ENCODE peak calls at places on chromosomes 4 and X, in six cellular contexts. One of them, this sample, is unnamed.

GRCh38 chr4:121706595-121707021 is 9.8 kb upstream of the ANXA5 start:
- DNase-seq in lower leg skin: no peak
- DNase-seq in spleen: no peak
- DNase-seq in HCT116: no peak
- DNase-seq in breast epithelium: no peak
- DNase-seq in adrenal gland: no peak
- DNase-seq in this sample: no peak

GRCh38 chr4:182448281-182449151 is 205.3 kb downstream of the TENM3 start:
- DNase-seq in HCT116: peak
- DNase-seq in lower leg skin: peak
- DNase-seq in adrenal gland: peak
- DNase-seq in breast epithelium: peak
- DNase-seq in spleen: peak
- DNase-seq in this sample: peak

GRCh38 chrX:152892999-152893605 is 4.8 kb upstream of the ZNF185 start:
- DNase-seq in spleen: peak
- DNase-seq in breast epithelium: no peak
- DNase-seq in HCT116: no peak
- DNase-seq in lower leg skin: no peak
- DNase-seq in adrenal gland: no peak
- DNase-seq in this sample: no peak

GRCh38 chr4:145909331-145909730 is 29.3 kb downstream of the ZNF827 start:
- DNase-seq in breast epithelium: no peak
- DNase-seq in spleen: peak
- DNase-seq in lower leg skin: peak
- DNase-seq in adrenal gland: peak
- DNase-seq in HCT116: no peak
- DNase-seq in this sample: no peak

GRCh38 chrX:109535578-109535977 is 1.1 kb upstream of the NXT2 start:
- DNase-seq in adrenal gland: no peak
- DNase-seq in HCT116: no peak
- DNase-seq in spleen: no peak
- DNase-seq in breast epithelium: no peak
- DNase-seq in lower leg skin: no peak
- DNase-seq in this sample: no peak

GRCh38 chrX:45329217-45329616 is 128.5 kb upstream of the DIPK2B start:
- DNase-seq in HCT116: peak
- DNase-seq in adrenal gland: no peak
- DNase-seq in breast epithelium: no peak
- DNase-seq in spleen: no peak
- DNase-seq in lower leg skin: no peak
- DNase-seq in this sample: no peak

GRCh38 chrX:74262472-74263209 is 41.3 kb upstream of the ZCCHC13 start:
- DNase-seq in adrenal gland: no peak
- DNase-seq in breast epithelium: no peak
- DNase-seq in spleen: no peak
- DNase-seq in lower leg skin: no peak
- DNase-seq in HCT116: no peak
- DNase-seq in this sample: no peak

GRCh38 chr4:76194325-76194724 is 19.3 kb downstream of the SCARB2 start:
- DNase-seq in spleen: no peak
- DNase-seq in adrenal gland: peak
- DNase-seq in HCT116: no peak
- DNase-seq in lower leg skin: no peak
- DNase-seq in breast epithelium: no peak
- DNase-seq in this sample: peak

GRCh38 chrX:49930046-49930445 is 7.7 kb downstream of the CLCN5 start:
- DNase-seq in lower leg skin: no peak
- DNase-seq in spleen: no peak
- DNase-seq in HCT116: no peak
- DNase-seq in breast epithelium: no peak
- DNase-seq in adrenal gland: no peak
- DNase-seq in this sample: no peak

GRCh38 chr4:8192748-8193738 is 6.0 kb upstream of the SH3TC1 start:
- DNase-seq in adrenal gland: peak
- DNase-seq in breast epithelium: no peak
- DNase-seq in HCT116: peak
- DNase-seq in lower leg skin: peak
- DNase-seq in spleen: peak
- DNase-seq in this sample: no peak

GRCh38 chrX:130575831-130576404 is 174.1 kb downstream of the RBMX2 start:
- DNase-seq in spleen: no peak
- DNase-seq in HCT116: peak
- DNase-seq in lower leg skin: no peak
- DNase-seq in breast epithelium: no peak
- DNase-seq in adrenal gland: peak
- DNase-seq in this sample: peak

GRCh38 chr4:153522800-153523089 is 56.6 kb downstream of the TMEM131L start:
- DNase-seq in spleen: no peak
- DNase-seq in adrenal gland: no peak
- DNase-seq in breast epithelium: no peak
- DNase-seq in lower leg skin: no peak
- DNase-seq in HCT116: no peak
- DNase-seq in this sample: no peak

GRCh38 chr4:189185810-189186432 is 754.8 kb upstream of the FRG1 start:
- DNase-seq in HCT116: no peak
- DNase-seq in lower leg skin: no peak
- DNase-seq in spleen: no peak
- DNase-seq in adrenal gland: no peak
- DNase-seq in breast epithelium: no peak
- DNase-seq in this sample: no peak

GRCh38 chrX:20144491-20144890 is 2.9 kb upstream of the EIF1AX start:
- DNase-seq in adrenal gland: no peak
- DNase-seq in HCT116: no peak
- DNase-seq in lower leg skin: no peak
- DNase-seq in breast epithelium: no peak
- DNase-seq in spleen: no peak
- DNase-seq in this sample: no peak

GRCh38 chr4:137124278-137124932 is 407.9 kb downstream of the PCDH18 start:
- DNase-seq in adrenal gland: no peak
- DNase-seq in lower leg skin: no peak
- DNase-seq in HCT116: peak
- DNase-seq in spleen: no peak
- DNase-seq in breast epithelium: no peak
- DNase-seq in this sample: no peak

GRCh38 chrX:49838374-49838773 is 9.3 kb downstream of the PAGE4 start:
- DNase-seq in breast epithelium: no peak
- DNase-seq in spleen: no peak
- DNase-seq in adrenal gland: peak
- DNase-seq in HCT116: peak
- DNase-seq in lower leg skin: no peak
- DNase-seq in this sample: no peak

GRCh38 chrX:617891-618290 is 12.7 kb upstream of the SHOX start:
- DNase-seq in breast epithelium: no peak
- DNase-seq in spleen: no peak
- DNase-seq in adrenal gland: no peak
- DNase-seq in lower leg skin: peak
- DNase-seq in HCT116: no peak
- DNase-seq in this sample: no peak

GRCh38 chrX:154547245-154548027 is at the start of gene IKBKG:
- DNase-seq in adrenal gland: peak
- DNase-seq in HCT116: peak
- DNase-seq in breast epithelium: peak
- DNase-seq in spleen: no peak
- DNase-seq in lower leg skin: peak
- DNase-seq in this sample: peak

GRCh38 chrX:154545673-154546274 is 872 bp downstream of the G6PD start:
- DNase-seq in breast epithelium: no peak
- DNase-seq in HCT116: no peak
- DNase-seq in adrenal gland: no peak
- DNase-seq in spleen: peak
- DNase-seq in lower leg skin: no peak
- DNase-seq in this sample: no peak

GRCh38 chrX:154548028-154548316 is 552 bp downstream of the IKBKG start:
- DNase-seq in HCT116: no peak
- DNase-seq in adrenal gland: no peak
- DNase-seq in lower leg skin: no peak
- DNase-seq in spleen: no peak
- DNase-seq in breast epithelium: no peak
- DNase-seq in this sample: no peak

GRCh38 chrX:154544885-154545284 is 1.8 kb downstream of the G6PD start:
- DNase-seq in adrenal gland: no peak
- DNase-seq in spleen: no peak
- DNase-seq in lower leg skin: no peak
- DNase-seq in breast epithelium: no peak
- DNase-seq in HCT116: no peak
- DNase-seq in this sample: no peak

GRCh38 chrX:154546354-154547244 is at the start of gene G6PD:
- DNase-seq in breast epithelium: peak
- DNase-seq in HCT116: peak
- DNase-seq in spleen: peak
- DNase-seq in adrenal gland: no peak
- DNase-seq in lower leg skin: no peak
- DNase-seq in this sample: peak
- TF ChIP-seq POLR2A in breast epithelium: no peak
- TF ChIP-seq POLR2A in HCT116: peak
- TF ChIP-seq POLR2A in spleen: peak
- TF ChIP-seq POLR2A in adrenal gland: no peak
- TF ChIP-seq POLR2A in lower leg skin: no peak
- TF ChIP-seq POLR2A in this sample: peak

GRCh38 chr4:151129801-151130200 is 30.4 kb downstream of the RPS3A start:
- DNase-seq in adrenal gland: no peak
- DNase-seq in HCT116: no peak
- DNase-seq in breast epithelium: no peak
- DNase-seq in lower leg skin: no peak
- DNase-seq in spleen: no peak
- DNase-seq in this sample: no peak
- TF ChIP-seq POLR2A in adrenal gland: no peak
- TF ChIP-seq POLR2A in HCT116: no peak
- TF ChIP-seq POLR2A in breast epithelium: no peak
- TF ChIP-seq POLR2A in lower leg skin: no peak
- TF ChIP-seq POLR2A in spleen: no peak
- TF ChIP-seq POLR2A in this sample: no peak

DNA sequence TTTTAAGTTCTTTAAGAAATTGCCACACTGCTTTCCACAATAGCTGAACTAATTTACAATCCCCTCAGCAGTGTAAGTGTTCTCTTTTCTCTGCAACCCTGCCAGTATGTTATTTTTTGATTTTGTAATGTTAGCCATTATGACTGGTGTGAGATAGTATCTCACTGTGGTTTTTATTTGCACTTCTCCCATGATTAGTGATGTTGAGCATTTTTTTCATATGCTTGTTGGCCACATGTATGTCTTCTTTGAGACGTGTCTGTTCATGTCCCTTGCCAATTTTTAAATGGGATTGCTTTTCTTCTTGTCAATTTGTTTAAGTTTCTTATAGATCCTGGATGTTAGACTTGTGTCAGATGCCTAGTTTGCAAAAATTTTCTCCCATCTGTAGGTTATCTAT is 86.1 kb downstream of the BMP3 start:
- DNase-seq in adrenal gland: no peak
- DNase-seq in spleen: no peak
- DNase-seq in HCT116: no peak
- DNase-seq in lower leg skin: no peak
- DNase-seq in breast epithelium: no peak
- DNase-seq in this sample: no peak
- TF ChIP-seq POLR2A in adrenal gland: no peak
- TF ChIP-seq POLR2A in spleen: no peak
- TF ChIP-seq POLR2A in HCT116: no peak
- TF ChIP-seq POLR2A in lower leg skin: no peak
- TF ChIP-seq POLR2A in breast epithelium: no peak
- TF ChIP-seq POLR2A in this sample: no peak

GRCh38 chr4:37584087-37584486 is 102.1 kb downstream of the RELL1 start:
- DNase-seq in adrenal gland: no peak
- DNase-seq in HCT116: no peak
- DNase-seq in spleen: no peak
- DNase-seq in breast epithelium: no peak
- DNase-seq in lower leg skin: no peak
- DNase-seq in this sample: no peak
- TF ChIP-seq POLR2A in adrenal gland: no peak
- TF ChIP-seq POLR2A in HCT116: no peak
- TF ChIP-seq POLR2A in spleen: no peak
- TF ChIP-seq POLR2A in breast epithelium: no peak
- TF ChIP-seq POLR2A in lower leg skin: no peak
- TF ChIP-seq POLR2A in this sample: no peak

GRCh38 chr4:2468464-2469191 is at the start of gene RNF4:
- DNase-seq in breast epithelium: peak
- DNase-seq in lower leg skin: peak
- DNase-seq in spleen: peak
- DNase-seq in HCT116: peak
- DNase-seq in adrenal gland: peak
- DNase-seq in this sample: peak
- TF ChIP-seq POLR2A in breast epithelium: no peak
- TF ChIP-seq POLR2A in lower leg skin: no peak
- TF ChIP-seq POLR2A in spleen: peak
- TF ChIP-seq POLR2A in HCT116: peak
- TF ChIP-seq POLR2A in adrenal gland: peak
- TF ChIP-seq POLR2A in this sample: peak

GRCh38 chr4:42397256-42397634 is at the start of gene SHISA3:
- DNase-seq in adrenal gland: peak
- DNase-seq in HCT116: no peak
- DNase-seq in lower leg skin: no peak
- DNase-seq in breast epithelium: no peak
- DNase-seq in spleen: no peak
- DNase-seq in this sample: no peak
- TF ChIP-seq POLR2A in adrenal gland: no peak
- TF ChIP-seq POLR2A in HCT116: no peak
- TF ChIP-seq POLR2A in lower leg skin: no peak
- TF ChIP-seq POLR2A in breast epithelium: no peak
- TF ChIP-seq POLR2A in spleen: no peak
- TF ChIP-seq POLR2A in this sample: no peak

GRCh38 chr4:158176108-158176507 is 3.3 kb upstream of the GASK1B start:
- DNase-seq in adrenal gland: peak
- DNase-seq in lower leg skin: no peak
- DNase-seq in spleen: no peak
- DNase-seq in HCT116: peak
- DNase-seq in breast epithelium: peak
- DNase-seq in this sample: no peak
- TF ChIP-seq POLR2A in adrenal gland: no peak
- TF ChIP-seq POLR2A in lower leg skin: no peak
- TF ChIP-seq POLR2A in spleen: no peak
- TF ChIP-seq POLR2A in HCT116: no peak
- TF ChIP-seq POLR2A in breast epithelium: no peak
- TF ChIP-seq POLR2A in this sample: no peak